ENCODE peak calls at places on chromosomes 12 and 14, in four cellular contexts. E, F, P and I are unnamed samples.

GRCh38 chr14:91545946-91546716 is 36.0 kb upstream of the PPP4R3A start:
- DNase-seq in E (no peak), F (no peak), P (no peak), I (no peak)

GRCh38 chr12:115137812-115138521 is 454.0 kb upstream of the TBX3 start:
- DNase-seq in E (no peak), F (no peak), P (no peak), I (no peak)

GRCh38 chr12:50555471-50555885 is 50.7 kb downstream of the DIP2B start:
- DNase-seq in E (no peak), F (no peak), P (no peak), I (no peak)

GRCh38 chr12:104695453-104696148 is 238.9 kb downstream of the CHST11 start:
- DNase-seq in E (peak; percentile 78), F (peak; percentile 100), P (no peak), I (peak; percentile 91)

GRCh38 chr12:40192704-40193255 is 32.0 kb upstream of the LRRK2 start:
- DNase-seq in E (no peak), F (no peak), P (no peak), I (no peak)

GRCh38 chr14:49863483-49864262 is 11.1 kb upstream of the NEMF start:
- DNase-seq in E (no peak), F (no peak), P (no peak), I (peak; percentile 1)

GRCh38 chr14:22383515-22384166 is 205.4 kb downstream of the DAD1 start:
- DNase-seq in E (no peak), F (no peak), P (no peak), I (no peak)

GRCh38 chr14:103191856-103192835 is 68.9 kb downstream of the TNFAIP2 start:
- DNase-seq in E (no peak), F (no peak), P (no peak), I (no peak)

GRCh38 chr14:21069388-21070082 is 569 bp upstream of the ARHGEF40 start:
- DNase-seq in E (no peak), F (peak; percentile 54), P (no peak), I (peak; percentile 88)

GRCh38 chr14:75452900-75453816 is 25.3 kb downstream of the JDP2 start:
- DNase-seq in E (peak; percentile 83), F (peak; percentile 80), P (peak; percentile 80), I (peak; percentile 86)

GRCh38 chr14:71290960-71291466 is 383.8 kb downstream of the PCNX1 start:
- DNase-seq in E (peak; percentile 89), F (peak; percentile 93), P (peak; percentile 46), I (no peak)

GRCh38 chr14:23028800-23029199 is 5.9 kb downstream of the PSMB5 start:
- DNase-seq in E (no peak), F (peak; percentile 52), P (no peak), I (no peak)

GRCh38 chr12:50928392-50928791 is 24.0 kb upstream of the HIGD1C start:
- DNase-seq in E (peak; percentile 40), F (no peak), P (no peak), I (no peak)

GRCh38 chr14:63670692-63671091 is 29.0 kb upstream of the WDR89 start:
- DNase-seq in E (no peak), F (no peak), P (no peak), I (no peak)

GRCh38 chr12:27400856-27401255 is 45.7 kb upstream of the SMCO2 start:
- DNase-seq in E (no peak), F (no peak), P (no peak), I (no peak)

GRCh38 chr12:542290-543113 is 82.8 kb downstream of the B4GALNT3 start:
- DNase-seq in E (no peak), F (no peak), P (no peak), I (peak; percentile 23)

GRCh38 chr12:49345840-49346658 is 639 bp upstream of the DNAJC22 start:
- DNase-seq in E (no peak), F (no peak), P (no peak), I (peak; percentile 92)

GRCh38 chr14:74979442-74980397 is 23.0 kb upstream of the EIF2B2 start:
- DNase-seq in E (no peak), F (peak; percentile 21), P (no peak), I (no peak)

GRCh38 chr12:20368653-20369163 is 371 bp downstream of the PDE3A start:
- DNase-seq in E (peak; percentile 19), F (peak; percentile 60), P (peak; percentile 40), I (peak; percentile 83)

GRCh38 chr12:3225154-3225795 is 148.1 kb downstream of the TSPAN9 start:
- DNase-seq in E (no peak), F (peak; percentile 82), P (no peak), I (peak; percentile 94)

GRCh38 chr14:23294346-23294733 is 8.3 kb downstream of the PPP1R3E start:
- DNase-seq in E (no peak), F (no peak), P (no peak), I (no peak)

GRCh38 chr12:91196436-91196835 is 13.8 kb upstream of the DCN start:
- DNase-seq in E (no peak), F (no peak), P (no peak), I (no peak)

GRCh38 chr14:87691482-87691881 is 301.5 kb downstream of the GALC start:
- DNase-seq in E (no peak), F (no peak), P (no peak), I (no peak)

GRCh38 chr14:88002421-88002820 is 2.5 kb upstream of the GPR65 start:
- DNase-seq in E (no peak), F (no peak), P (no peak), I (no peak)

GRCh38 chr12:97131220-97131981 is 224.3 kb downstream of the NEDD1 start:
- DNase-seq in E (no peak), F (peak; percentile 2), P (no peak), I (no peak)

GRCh38 chr14:71362920-71363584 is 455.8 kb downstream of the PCNX1 start:
- DNase-seq in E (peak; percentile 29), F (peak; percentile 71), P (no peak), I (peak; percentile 32)

GRCh38 chr14:30223966-30224365 is 296.3 kb upstream of the PRKD1 start:
- DNase-seq in E (no peak), F (peak; percentile 29), P (no peak), I (no peak)

GRCh38 chr12:49089831-49090773 is 4.5 kb downstream of the DHH start:
- DNase-seq in E (peak; percentile 42), F (peak; percentile 57), P (peak; percentile 72), I (peak; percentile 91)

GRCh38 chr12:114817491-114818440 is 133.8 kb upstream of the TBX3 start:
- DNase-seq in E (no peak), F (no peak), P (no peak), I (no peak)

DNA sequence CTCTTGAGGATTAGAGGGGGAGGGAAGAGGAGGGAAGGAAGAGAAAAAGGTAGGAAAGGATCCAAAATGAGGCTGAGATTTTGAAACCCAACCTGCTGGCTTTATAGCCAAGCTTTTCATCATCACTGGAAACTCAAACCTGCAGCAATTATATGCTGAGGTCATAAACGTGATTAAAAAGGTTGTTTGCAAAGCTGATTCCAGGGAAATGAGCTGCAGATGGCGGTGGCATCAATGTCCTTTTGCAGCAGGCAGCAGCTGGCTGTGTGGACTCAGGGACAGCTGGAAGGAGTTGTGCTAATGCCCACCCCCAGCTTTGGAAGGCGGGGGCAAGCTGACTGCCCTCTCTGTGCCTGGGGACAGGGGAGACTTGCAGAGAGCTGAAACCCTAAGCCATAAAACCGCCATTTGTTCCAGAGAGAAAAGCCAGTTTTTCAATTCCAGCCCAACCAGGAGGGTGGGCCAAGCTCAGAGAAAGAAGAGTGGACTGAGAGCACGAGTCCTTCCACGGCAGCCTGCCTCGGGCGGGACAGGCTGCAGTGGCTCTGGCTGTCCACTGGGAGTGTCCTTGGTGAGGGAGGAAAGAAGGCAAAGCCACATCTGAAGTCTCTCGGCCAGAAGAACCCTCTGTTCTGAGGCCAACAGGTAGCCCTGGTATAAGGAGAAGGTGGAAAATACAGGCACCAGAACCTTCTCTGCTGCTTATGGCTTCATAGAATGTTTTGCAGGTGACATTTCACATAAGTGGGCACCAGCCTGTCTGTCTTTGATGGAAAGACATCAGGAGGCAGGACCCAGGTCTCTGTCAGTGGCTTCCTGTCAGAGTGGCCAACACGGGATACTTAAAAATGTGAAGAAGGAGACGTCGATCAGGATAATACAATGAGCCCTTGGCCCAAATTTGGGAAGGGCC is 90.7 kb downstream of the SINHCAF start:
- DNase-seq in E (peak; percentile 20), F (peak; percentile 54), P (peak; percentile 58), I (peak; percentile 81)
- H3K4me2 ChIP-seq in E (no peak overlapping the region), F (no peak overlapping the region), P (peak overlapping the region; percentile 45), I (no peak overlapping the region)

DNA sequence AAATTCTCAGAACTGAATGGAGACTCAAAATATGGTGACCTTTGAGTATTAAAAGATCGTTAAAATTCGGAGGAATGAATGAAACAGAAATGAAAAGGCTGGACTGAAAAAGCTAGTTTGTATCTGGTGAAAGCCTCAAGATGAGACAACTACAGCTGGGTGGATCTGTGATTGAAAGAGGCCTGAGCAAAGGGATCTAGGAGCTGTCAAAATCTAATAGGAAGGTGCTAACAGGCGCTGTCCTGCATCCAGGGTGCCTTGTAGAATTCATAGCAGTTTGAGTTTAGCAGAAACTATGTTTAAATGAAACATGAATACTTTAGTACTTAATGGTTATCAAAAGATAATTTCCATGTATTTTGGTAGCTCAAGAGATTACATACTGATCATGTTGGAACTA is 2.3 kb downstream of the YY1 start:
- DNase-seq in E (no peak), F (no peak), P (no peak), I (no peak)
- H3K27ac ChIP-seq in E (peak overlapping the region; percentile 79), F (peak overlapping the region; percentile 92), P (peak overlapping the region; percentile 98), I (peak overlapping the region; percentile 93)

GRCh38 chr14:76499399-76499798 is 123.5 kb downstream of the ESRRB start:
- DNase-seq in E (no peak), F (no peak), P (no peak), I (no peak)

GRCh38 chr14:76498976-76499375 is 123.0 kb downstream of the ESRRB start:
- DNase-seq in E (no peak), F (no peak), P (no peak), I (no peak)

GRCh38 chr14:76495983-76496382 is 120.0 kb downstream of the ESRRB start:
- DNase-seq in E (no peak), F (no peak), P (no peak), I (no peak)

GRCh38 chr14:76498536-76498935 is 122.6 kb downstream of the ESRRB start:
- DNase-seq in E (no peak), F (no peak), P (no peak), I (no peak)

GRCh38 chr14:76497550-76498484 is 121.9 kb downstream of the ESRRB start:
- DNase-seq in E (no peak), F (no peak), P (peak; percentile 20), I (no peak)
- TF ChIP-seq CTCF in E (no peak), F (no peak), P (peak; percentile 10), I (no peak)

GRCh38 chr14:57492859-57493258 is 798 bp downstream of the CCDC198 start:
- DNase-seq in E (peak; percentile 44), F (peak; percentile 88), P (peak; percentile 37), I (no peak)
- H3K4me2 ChIP-seq in E (no peak overlapping the region), F (no peak overlapping the region), P (peak overlapping the region; percentile 78), I (no peak overlapping the region)

GRCh38 chr12:42804928-42805327 is 215.4 kb upstream of the PRICKLE1 start:
- DNase-seq in E (peak; percentile 6), F (no peak), P (no peak), I (no peak)
- H3K27ac ChIP-seq in E (no peak overlapping the region), F (no peak overlapping the region), P (no peak overlapping the region), I (no peak overlapping the region)

DNA sequence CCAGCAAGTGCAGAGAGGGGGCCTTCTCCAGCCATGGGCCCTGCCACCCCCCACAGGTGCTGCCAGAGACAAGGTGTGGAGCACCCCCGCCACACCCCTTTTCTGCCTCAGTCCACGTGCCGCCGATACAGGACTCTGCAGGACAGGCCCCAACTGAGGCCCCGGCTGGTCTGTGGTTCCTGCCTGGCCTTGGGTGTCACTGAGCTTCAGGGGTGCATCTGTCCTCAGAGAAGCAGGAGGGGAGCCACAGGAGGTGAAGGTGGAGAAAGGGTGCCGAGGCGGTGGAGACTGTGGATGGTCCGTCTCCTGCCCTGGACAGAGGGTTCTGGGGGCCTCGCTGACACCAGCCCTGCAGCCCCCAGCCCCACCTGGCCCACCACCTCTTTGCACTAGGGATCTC is 63.1 kb downstream of the KIF26A start:
- DNase-seq in E (no peak), F (no peak), P (no peak), I (no peak)
- TF ChIP-seq CTCF in E (no peak), F (no peak), P (no peak), I (no peak)